ENCODE peak calls at places on chromosomes 6 and 20, in eight cellular contexts. D is heart left ventricle; U is CD4-positive, CD25-positive, alpha-beta regulatory T cell; B is CD8-positive, alpha-beta memory T cell; P is body of pancreas; I is adrenal gland; M is pancreas; Q is psoas muscle. Z is an unnamed sample. For H3K27me3 and H3K36me3, the result is how much of the 10 kb centered on the place peaks cover.

GRCh38 chr6:150537893-150538292 is 61.8 kb upstream of the PLEKHG1 start:
- DNase-seq in P (peak), D (peak), U (no peak), I (peak), Q (peak), M (no peak), B (no peak), Z (no peak)

GRCh38 chr6:63371087-63371486 is 51.3 kb upstream of the LGSN start:
- DNase-seq in M (no peak), B (no peak), I (no peak), P (no peak), D (no peak), Q (no peak), U (no peak), Z (no peak)

GRCh38 chr6:156427345-156427744 is 349.8 kb upstream of the ARID1B start:
- DNase-seq in I (peak), B (no peak), P (no peak), U (no peak), M (no peak), D (peak), Q (peak), Z (no peak)

GRCh38 chr6:104887350-104887749 is 27.6 kb upstream of the HACE1 start:
- DNase-seq in Q (no peak), D (no peak), U (peak), B (no peak), P (no peak), M (no peak), I (peak), Z (peak)

GRCh38 chr6:16677458-16677857 is 83.8 kb downstream of the ATXN1 start:
- DNase-seq in Q (no peak), M (no peak), B (no peak), D (no peak), I (no peak), U (no peak), P (no peak), Z (no peak)

GRCh38 chr6:142885182-142885867 is 59.7 kb downstream of the HIVEP2 start:
- DNase-seq in U (peak), M (no peak), I (peak), Q (no peak), D (peak), P (peak), B (peak), Z (peak)

GRCh38 chr6:26092443-26092842 is 5.2 kb downstream of the HFE start:
- DNase-seq in B (no peak), D (no peak), M (no peak), Q (no peak), I (no peak), P (no peak), U (no peak), Z (no peak)

GRCh38 chr20:7094438-7094997 is 327.0 kb downstream of the BMP2 start:
- DNase-seq in U (no peak), B (no peak), I (peak), M (no peak), P (peak), D (no peak), Q (no peak), Z (peak)

GRCh38 chr20:20022498-20022897 is 5.3 kb downstream of the NAA20 start:
- DNase-seq in D (no peak), M (no peak), P (no peak), I (no peak), U (no peak), B (no peak), Q (no peak), Z (no peak)

GRCh38 chr6:139173172-139173571 is 38.3 kb downstream of the HECA start:
- DNase-seq in B (no peak), D (no peak), Q (no peak), I (no peak), P (no peak), M (no peak), U (peak), Z (no peak)

GRCh38 chr6:43725643-43726580 is 38.3 kb upstream of the MRPS18A start:
- DNase-seq in I (no peak), U (no peak), P (no peak), M (no peak), B (no peak), Q (no peak), D (no peak), Z (no peak)

GRCh38 chr20:38935285-38935684 is 9.1 kb downstream of the FAM83D start:
- DNase-seq in M (no peak), B (no peak), Q (no peak), U (no peak), I (no peak), D (no peak), P (no peak), Z (no peak)

GRCh38 chr20:40676870-40677269 is 12.2 kb downstream of the MAFB start:
- DNase-seq in M (no peak), B (no peak), D (no peak), Q (no peak), U (no peak), I (no peak), P (no peak), Z (no peak)

GRCh38 chr6:72861935-72862432 is 240.1 kb downstream of the KCNQ5 start:
- DNase-seq in M (no peak), I (no peak), D (peak), B (no peak), U (no peak), P (no peak), Q (peak), Z (no peak)

GRCh38 chr6:30260036-30260504 is 46.9 kb upstream of the TRIM26 start:
- DNase-seq in U (peak), D (peak), I (peak), P (peak), Q (no peak), M (peak), B (no peak), Z (peak)

GRCh38 chr6:94478178-94479140 is 1059.1 kb upstream of the EPHA7 start:
- DNase-seq in P (no peak), I (no peak), B (no peak), M (no peak), U (no peak), Q (no peak), D (no peak), Z (no peak)

GRCh38 chr6:127496471-127496870 is 22.7 kb downstream of the MTCL3 start:
- DNase-seq in D (no peak), Q (no peak), B (no peak), I (no peak), P (no peak), U (no peak), M (no peak), Z (no peak)

GRCh38 chr6:18997375-18997826 is 610.3 kb downstream of the RNF144B start:
- DNase-seq in Q (no peak), M (no peak), I (peak), P (peak), B (no peak), D (no peak), U (no peak), Z (peak)

GRCh38 chr6:134323698-134324097 is 5.8 kb upstream of the SGK1 start:
- DNase-seq in U (no peak), D (no peak), B (no peak), I (no peak), Q (no peak), P (no peak), M (no peak), Z (no peak)

GRCh38 chr6:106728296-106728870 is 99.0 kb downstream of the QRSL1 start:
- DNase-seq in U (no peak), Q (no peak), D (no peak), M (no peak), P (no peak), I (no peak), B (no peak), Z (no peak)

GRCh38 chr6:157911278-157911677 is 70.4 kb upstream of the SYNJ2 start:
- DNase-seq in Q (no peak), I (no peak), M (no peak), P (no peak), D (no peak), U (no peak), B (no peak), Z (peak)

GRCh38 chr6:105940990-105941389 is 145.1 kb upstream of the PRDM1 start:
- DNase-seq in U (no peak), P (no peak), M (no peak), Q (no peak), B (no peak), D (no peak), I (no peak), Z (no peak)

GRCh38 chr6:816510-817084 is 123.7 kb upstream of the EXOC2 start:
- DNase-seq in D (no peak), U (no peak), Q (no peak), B (no peak), I (peak), P (no peak), M (no peak), Z (no peak)

GRCh38 chr20:38601216-38602184 is at the start of gene ARHGAP40:
- DNase-seq in P (peak), U (no peak), M (no peak), Q (no peak), D (no peak), B (no peak), I (no peak), Z (peak)

GRCh38 chr6:27753668-27754407 is 158.4 kb downstream of the OR2B2 start:
- DNase-seq in P (peak), I (peak), B (peak), U (peak), Q (peak), D (peak), M (peak), Z (peak)

GRCh38 chr6:167687035-167687720 is 139.5 kb upstream of the AFDN start:
- DNase-seq in I (no peak), D (no peak), U (no peak), B (no peak), M (no peak), P (no peak), Q (no peak), Z (peak)

GRCh38 chr6:138036955-138037592 is 70.1 kb downstream of the PERP start:
- DNase-seq in Q (no peak), D (no peak), M (no peak), I (no peak), B (no peak), P (no peak), U (no peak), Z (no peak)

GRCh38 chr6:89372506-89372901 is 20.0 kb upstream of the UBE2J1 start:
- DNase-seq in U (peak), I (no peak), M (no peak), Q (no peak), P (no peak), B (no peak), D (no peak), Z (no peak)

GRCh38 chr6:89369009-89369408 is 16.5 kb upstream of the UBE2J1 start:
- DNase-seq in U (no peak), P (peak), B (no peak), I (peak), M (peak), Q (no peak), D (peak), Z (peak)

GRCh38 chr6:89368107-89368506 is 15.6 kb upstream of the UBE2J1 start:
- DNase-seq in D (peak), M (peak), B (peak), Q (peak), I (peak), P (peak), U (peak), Z (peak)

GRCh38 chr6:89375427-89375868 is 22.9 kb upstream of the UBE2J1 start:
- DNase-seq in I (peak), U (peak), P (peak), B (peak), Q (peak), M (peak), D (peak), Z (peak)

GRCh38 chr6:89371849-89372505 is 19.5 kb upstream of the UBE2J1 start:
- DNase-seq in D (peak), M (peak), U (peak), Q (peak), B (peak), P (peak), I (peak), Z (peak)
- H3K4me3 ChIP-seq in D (no peak), M (no peak), U (peak), Q (no peak), B (no peak), P (no peak), I (no peak), Z (no peak)

DNA sequence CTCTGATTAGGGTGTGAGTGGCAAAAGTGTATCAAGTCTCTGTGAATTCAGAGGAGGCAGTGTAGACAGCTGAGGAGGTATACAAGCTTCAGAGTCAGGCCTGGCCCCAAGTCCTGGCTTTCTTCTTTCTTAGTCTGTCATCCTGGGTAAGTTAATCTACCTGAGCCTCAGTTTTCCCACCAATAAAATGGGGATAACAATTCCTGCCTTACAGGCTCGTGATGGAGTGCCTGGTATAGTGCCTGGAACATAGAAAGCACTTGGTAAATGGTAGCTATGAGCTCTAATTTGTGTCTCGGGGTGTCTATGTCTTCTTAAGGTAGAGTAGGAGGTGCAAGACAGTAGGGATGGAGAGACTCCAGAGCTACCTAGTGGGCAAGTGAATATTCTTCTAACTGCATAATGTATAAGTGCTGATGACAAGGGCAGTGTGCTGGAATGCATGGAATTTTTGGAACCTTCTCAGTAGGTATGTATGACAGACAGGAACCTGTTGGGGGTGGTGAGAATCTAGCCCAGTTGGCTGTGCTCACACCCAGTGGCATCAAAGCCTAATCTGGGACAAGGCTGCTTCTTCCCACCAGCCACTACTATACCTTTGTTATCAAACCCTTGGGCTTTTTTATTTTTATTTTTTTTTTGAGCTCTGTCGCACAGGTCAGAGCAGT is 4.0 kb upstream of the SCUBE3 start:
- DNase-seq in D (no peak), B (no peak), I (no peak), M (no peak), Q (no peak), P (no peak), U (no peak), Z (no peak)
- H3K27me3 ChIP-seq in D (under half), B (under half), I (under half), M (under half), Q (half or more), P (under half), U (under half), Z (half or more)

GRCh38 chr20:34997774-34998173 is 42.1 kb downstream of the MYH7B start:
- DNase-seq in U (no peak), P (no peak), D (no peak), Q (no peak), B (no peak), M (no peak), I (no peak), Z (peak)

GRCh38 chr20:34995192-34995591 is 39.5 kb downstream of the MYH7B start:
- DNase-seq in P (no peak), Q (no peak), M (no peak), U (no peak), D (no peak), B (no peak), I (no peak), Z (no peak)

GRCh38 chr20:34997171-34997570 is 41.5 kb downstream of the MYH7B start:
- DNase-seq in B (no peak), M (no peak), I (peak), Q (no peak), P (no peak), U (no peak), D (no peak), Z (peak)

GRCh38 chr20:34995696-34996095 is 40.0 kb downstream of the MYH7B start:
- DNase-seq in Q (no peak), P (no peak), M (no peak), I (no peak), D (no peak), B (no peak), U (no peak), Z (no peak)

GRCh38 chr20:34996243-34996984 is 40.7 kb downstream of the MYH7B start:
- DNase-seq in I (no peak), D (no peak), M (no peak), Q (no peak), U (no peak), B (no peak), P (no peak), Z (peak)
- H3K36me3 ChIP-seq in I (under half), D (half or more), M (under half), Q (half or more), U (under half), B (under half), P (under half), Z (under half)

DNA sequence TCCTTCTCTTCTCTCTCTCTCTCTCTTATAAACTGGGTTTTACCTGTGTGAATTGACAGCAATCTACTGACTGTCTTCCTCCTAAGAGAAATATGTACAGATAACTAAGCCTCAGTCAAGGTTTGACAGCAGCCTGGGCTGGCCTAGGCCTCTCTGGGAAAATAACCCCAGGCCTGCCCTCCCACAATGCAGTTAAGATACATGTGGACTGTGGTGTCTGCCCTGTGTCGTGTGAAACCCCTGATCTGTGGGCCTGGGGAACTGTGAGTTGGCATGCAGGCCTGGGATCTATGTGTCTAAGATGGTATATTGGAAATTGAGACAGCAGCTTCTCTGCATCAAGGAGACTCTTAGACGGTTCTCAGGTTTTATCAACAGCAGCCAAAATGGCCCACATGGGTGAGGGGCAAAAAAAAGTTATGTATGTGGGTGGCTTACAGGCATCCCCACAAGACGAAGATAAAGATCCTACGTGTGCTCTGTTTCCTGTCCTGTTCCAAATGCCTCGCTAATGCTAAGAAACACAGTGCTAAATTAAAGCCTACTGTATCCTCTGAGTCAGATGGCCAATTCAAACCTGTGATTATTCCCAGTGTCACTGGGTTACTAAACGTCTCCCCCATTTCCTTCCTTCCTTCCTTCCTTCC is 19.0 kb downstream of the LRFN2 start:
- DNase-seq in M (no peak), Q (no peak), I (no peak), U (no peak), D (no peak), P (no peak), B (no peak), Z (no peak)
- H3K4me3 ChIP-seq in M (no peak), Q (no peak), I (no peak), U (no peak), D (no peak), P (no peak), B (no peak), Z (no peak)

DNA sequence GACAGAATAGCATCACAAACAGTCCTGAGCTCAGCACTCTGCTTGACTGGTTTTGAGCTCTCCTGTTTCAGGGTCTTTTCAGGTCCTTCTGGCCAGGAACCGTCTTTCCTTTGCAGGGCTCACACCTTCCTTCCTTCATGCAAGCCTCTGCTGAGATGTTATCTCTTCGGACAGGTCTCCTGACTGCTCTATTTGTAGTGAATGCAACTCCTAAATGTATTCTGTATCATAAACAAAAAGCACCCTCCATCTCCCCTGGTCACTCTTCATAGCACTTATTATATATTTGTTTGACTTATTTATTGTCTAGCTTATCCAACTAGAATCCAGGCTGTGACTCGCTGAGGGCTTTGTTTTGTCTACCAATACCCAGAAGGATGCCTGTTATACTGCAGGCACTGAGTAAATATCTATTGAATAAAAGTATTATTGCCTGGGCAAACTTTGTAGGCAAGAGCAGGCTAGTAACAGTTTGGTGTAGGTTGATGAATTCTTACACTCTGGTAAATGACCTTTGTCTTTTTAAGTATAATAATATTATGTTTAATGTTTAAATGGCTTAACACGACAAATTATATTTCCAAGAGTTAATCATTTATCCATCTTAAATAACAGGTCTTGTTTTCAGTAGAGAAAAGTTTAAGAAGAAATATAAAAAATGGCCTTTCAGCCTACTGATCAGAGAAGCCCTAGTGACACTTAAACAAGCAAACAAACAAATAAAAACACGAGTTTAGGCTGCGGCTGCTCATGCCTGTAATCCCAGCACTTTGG is 199.8 kb downstream of the BCAS1 start:
- DNase-seq in D (no peak), B (no peak), I (no peak), P (no peak), Q (no peak), M (no peak), U (no peak), Z (no peak)
- H3K27me3 ChIP-seq in D (under half), B (under half), I (under half), P (under half), Q (under half), M (under half), U (under half), Z (under half)

DNA sequence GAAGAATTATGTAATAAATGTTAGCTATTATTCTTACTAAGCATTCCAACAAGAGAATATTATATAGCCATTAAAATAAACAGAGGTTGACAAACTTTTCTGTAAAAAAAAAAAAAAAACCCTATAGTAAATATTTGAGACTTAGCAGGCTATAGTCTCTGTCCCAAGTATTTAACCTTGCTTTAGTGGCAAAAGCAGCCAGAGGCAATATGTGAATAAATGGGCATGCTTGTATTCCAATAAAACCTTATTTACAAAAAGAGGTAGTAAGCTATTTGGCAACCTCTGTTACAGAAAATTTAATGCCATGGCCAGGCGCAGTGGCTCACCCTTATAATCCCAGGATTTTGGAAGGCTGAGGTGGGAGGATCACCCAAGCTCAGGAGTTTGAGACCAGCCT is 14.6 kb downstream of the CDK5RAP1 start:
- DNase-seq in Q (no peak), M (no peak), D (no peak), P (no peak), B (no peak), I (no peak), U (no peak), Z (no peak)
- H3K36me3 ChIP-seq in Q (half or more), M (under half), D (half or more), P (under half), B (under half), I (under half), U (half or more), Z (under half)

GRCh38 chr6:41965429-41966213 is 24.0 kb upstream of the CCND3 start:
- DNase-seq in U (no peak), Q (no peak), D (no peak), M (peak), B (no peak), I (no peak), P (no peak), Z (peak)
- H3K4me3 ChIP-seq in U (no peak), Q (no peak), D (no peak), M (no peak), B (no peak), I (no peak), P (no peak), Z (no peak)